ENCODE peak calls at places on chromosomes 5 and 9, in six cellular contexts. One of them, this sample, is unnamed.

GRCh38 chr5:143882520-143882919 is 70.6 kb downstream of the HMHB1 start:
- DNase-seq in foreskin fibroblast: no peak
- DNase-seq in B cell: no peak
- DNase-seq in natural killer cell: no peak
- DNase-seq in right atrium auricular region: no peak
- DNase-seq in AG09309: peak
- DNase-seq in this sample: no peak

GRCh38 chr5:34580983-34581382 is 75.1 kb upstream of the RAI14 start:
- DNase-seq in B cell: no peak
- DNase-seq in natural killer cell: no peak
- DNase-seq in foreskin fibroblast: no peak
- DNase-seq in right atrium auricular region: no peak
- DNase-seq in AG09309: no peak
- DNase-seq in this sample: no peak

GRCh38 chr9:109036744-109037680 is 23.7 kb upstream of the CTNNAL1 start:
- DNase-seq in foreskin fibroblast: no peak
- DNase-seq in AG09309: no peak
- DNase-seq in B cell: no peak
- DNase-seq in natural killer cell: no peak
- DNase-seq in right atrium auricular region: no peak
- DNase-seq in this sample: no peak

GRCh38 chr9:85258823-85259370 is 482.9 kb downstream of the AGTPBP1 start:
- DNase-seq in B cell: no peak
- DNase-seq in right atrium auricular region: peak
- DNase-seq in foreskin fibroblast: peak
- DNase-seq in natural killer cell: no peak
- DNase-seq in AG09309: peak
- DNase-seq in this sample: peak

GRCh38 chr9:86098793-86099694 is at the start of gene GOLM1:
- DNase-seq in right atrium auricular region: no peak
- DNase-seq in natural killer cell: peak
- DNase-seq in B cell: no peak
- DNase-seq in foreskin fibroblast: peak
- DNase-seq in AG09309: no peak
- DNase-seq in this sample: peak

GRCh38 chr9:4674783-4675182 is 4.6 kb upstream of the CDC37L1 start:
- DNase-seq in right atrium auricular region: no peak
- DNase-seq in B cell: no peak
- DNase-seq in AG09309: peak
- DNase-seq in foreskin fibroblast: peak
- DNase-seq in natural killer cell: no peak
- DNase-seq in this sample: no peak

GRCh38 chr5:431001-431710 is 11.8 kb upstream of the EXOC3 start:
- DNase-seq in B cell: no peak
- DNase-seq in natural killer cell: no peak
- DNase-seq in foreskin fibroblast: no peak
- DNase-seq in right atrium auricular region: no peak
- DNase-seq in AG09309: no peak
- DNase-seq in this sample: peak

GRCh38 chr5:135985946-135986345 is 31.2 kb upstream of the LECT2 start:
- DNase-seq in B cell: no peak
- DNase-seq in natural killer cell: no peak
- DNase-seq in AG09309: no peak
- DNase-seq in right atrium auricular region: no peak
- DNase-seq in foreskin fibroblast: no peak
- DNase-seq in this sample: no peak

GRCh38 chr5:84304591-84304990 is 80.1 kb downstream of the EDIL3 start:
- DNase-seq in AG09309: no peak
- DNase-seq in natural killer cell: no peak
- DNase-seq in foreskin fibroblast: no peak
- DNase-seq in B cell: no peak
- DNase-seq in right atrium auricular region: no peak
- DNase-seq in this sample: no peak

GRCh38 chr5:130141689-130142320 is 237.5 kb downstream of the CHSY3 start:
- DNase-seq in right atrium auricular region: no peak
- DNase-seq in foreskin fibroblast: peak
- DNase-seq in B cell: no peak
- DNase-seq in natural killer cell: no peak
- DNase-seq in AG09309: no peak
- DNase-seq in this sample: peak

DNA sequence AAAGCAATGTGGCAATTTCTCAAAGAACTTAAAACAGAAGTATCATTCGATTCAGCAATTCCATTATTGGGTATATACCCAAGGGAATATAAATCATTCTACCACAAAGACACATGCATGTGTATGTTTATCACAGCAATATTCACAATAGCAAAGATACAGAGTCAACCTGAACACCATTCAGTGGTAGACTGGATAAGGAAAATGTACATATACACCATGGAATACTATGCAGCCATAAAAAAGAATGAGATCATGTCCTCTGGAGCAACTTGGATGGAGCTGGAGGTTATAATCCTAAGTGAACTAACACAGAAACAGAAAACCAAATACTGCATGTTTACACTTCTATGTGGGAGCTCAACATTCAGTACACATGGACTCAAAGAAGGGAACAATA is 21.4 kb upstream of the FYB1 start:
- DNase-seq in B cell: no peak
- DNase-seq in foreskin fibroblast: no peak
- DNase-seq in natural killer cell: no peak
- DNase-seq in right atrium auricular region: no peak
- DNase-seq in AG09309: no peak
- DNase-seq in this sample: no peak
- TF ChIP-seq CTCF in B cell: no peak
- TF ChIP-seq CTCF in foreskin fibroblast: no peak
- TF ChIP-seq CTCF in natural killer cell: no peak
- TF ChIP-seq CTCF in right atrium auricular region: no peak
- TF ChIP-seq CTCF in AG09309: no peak
- TF ChIP-seq CTCF in this sample: no peak

DNA sequence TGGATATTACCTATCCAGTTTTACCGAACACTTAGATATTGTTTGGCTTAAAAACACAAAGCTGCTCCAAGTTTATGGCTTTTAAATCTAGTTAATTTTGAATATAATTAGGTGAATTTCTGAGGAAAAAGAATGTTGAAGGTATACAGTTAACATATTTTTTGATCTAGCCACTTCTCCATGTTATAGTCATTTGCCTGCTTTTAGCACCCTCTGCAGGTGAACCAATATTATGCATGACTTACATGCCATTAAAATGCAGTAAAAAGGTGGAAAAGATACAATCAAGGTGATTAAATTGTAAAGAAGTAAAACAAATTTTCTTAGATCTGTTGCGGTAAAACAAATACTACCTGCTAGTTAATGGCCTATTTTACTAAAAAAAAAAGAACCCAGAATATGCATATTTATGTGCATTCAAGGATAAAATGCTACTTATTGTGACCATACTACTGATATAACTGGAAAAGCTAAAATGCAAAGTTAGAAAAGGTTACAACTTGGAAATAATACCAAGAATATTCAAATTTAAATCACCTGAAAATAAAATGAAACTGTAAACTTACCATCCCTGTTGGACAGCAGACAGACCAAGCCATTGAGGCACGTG is 132.1 kb downstream of the AP3B1 start:
- DNase-seq in right atrium auricular region: no peak
- DNase-seq in foreskin fibroblast: peak
- DNase-seq in AG09309: peak
- DNase-seq in natural killer cell: no peak
- DNase-seq in B cell: no peak
- DNase-seq in this sample: peak
- TF ChIP-seq CTCF in right atrium auricular region: peak
- TF ChIP-seq CTCF in foreskin fibroblast: peak
- TF ChIP-seq CTCF in AG09309: peak
- TF ChIP-seq CTCF in natural killer cell: peak
- TF ChIP-seq CTCF in B cell: peak
- TF ChIP-seq CTCF in this sample: no peak

DNA sequence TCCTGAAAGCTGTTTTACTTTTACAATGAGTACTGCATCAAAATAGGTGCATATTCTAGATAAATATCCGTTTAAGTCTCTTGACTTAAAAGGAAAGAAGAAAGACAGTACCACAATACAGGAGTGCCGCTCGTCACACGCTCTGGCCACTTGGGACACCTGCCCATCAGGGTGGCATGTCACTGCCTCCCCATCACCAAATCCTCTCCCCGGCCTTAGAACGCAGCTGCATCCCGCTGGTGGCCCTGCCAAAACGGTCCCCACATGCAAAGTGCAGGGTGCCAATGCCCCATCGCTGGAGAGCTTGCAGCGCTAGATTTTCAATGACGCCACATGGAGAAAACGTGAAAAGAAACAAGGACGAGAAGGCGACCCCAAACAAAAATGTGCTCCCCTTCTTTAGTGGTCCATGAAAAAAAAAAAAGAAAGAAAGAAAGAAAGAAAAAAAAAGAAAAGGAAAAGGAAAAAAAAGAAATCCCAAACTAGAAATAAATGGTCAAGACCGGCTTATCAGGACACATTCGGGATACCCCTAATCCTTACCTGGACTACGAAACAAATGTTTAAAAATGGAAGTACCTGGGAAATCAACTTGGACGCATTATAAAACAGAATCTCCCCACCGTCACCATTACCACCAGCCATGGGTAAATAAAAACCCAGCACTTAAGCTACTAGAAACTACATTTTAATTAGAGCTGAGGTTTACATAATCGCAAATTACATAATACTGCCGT is 1.1 kb downstream of the ANKH start:
- DNase-seq in AG09309: no peak
- DNase-seq in B cell: peak
- DNase-seq in foreskin fibroblast: no peak
- DNase-seq in right atrium auricular region: no peak
- DNase-seq in natural killer cell: no peak
- DNase-seq in this sample: no peak
- TF ChIP-seq CTCF in AG09309: peak
- TF ChIP-seq CTCF in B cell: peak
- TF ChIP-seq CTCF in foreskin fibroblast: no peak
- TF ChIP-seq CTCF in right atrium auricular region: no peak
- TF ChIP-seq CTCF in natural killer cell: no peak
- TF ChIP-seq CTCF in this sample: no peak

DNA sequence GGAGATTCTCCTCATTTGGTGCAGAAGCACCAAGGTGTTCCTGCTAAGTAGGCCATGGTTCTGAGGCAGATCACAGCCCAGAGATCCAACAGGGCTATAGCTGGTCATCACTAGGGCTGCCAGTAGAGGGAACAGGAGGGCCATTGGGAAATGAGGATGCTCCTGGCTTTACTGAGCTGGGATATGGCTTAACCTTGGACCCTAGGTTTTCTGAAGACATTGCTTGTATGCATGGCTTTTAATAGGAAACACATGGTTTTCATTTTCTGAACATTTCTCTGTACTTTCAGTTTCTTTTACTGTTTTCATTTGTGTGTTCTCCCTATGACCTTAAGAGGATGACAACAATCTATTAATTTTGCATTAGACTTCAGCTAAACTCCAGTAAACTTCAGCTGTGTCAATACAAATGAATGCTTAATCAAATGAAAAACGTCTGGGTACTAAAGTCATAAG is at the start of gene IFNW1:
- DNase-seq in foreskin fibroblast: peak
- DNase-seq in B cell: no peak
- DNase-seq in natural killer cell: no peak
- DNase-seq in right atrium auricular region: no peak
- DNase-seq in AG09309: no peak
- DNase-seq in this sample: peak
- TF ChIP-seq CTCF in foreskin fibroblast: peak
- TF ChIP-seq CTCF in B cell: no peak
- TF ChIP-seq CTCF in natural killer cell: no peak
- TF ChIP-seq CTCF in right atrium auricular region: no peak
- TF ChIP-seq CTCF in AG09309: peak
- TF ChIP-seq CTCF in this sample: no peak

DNA sequence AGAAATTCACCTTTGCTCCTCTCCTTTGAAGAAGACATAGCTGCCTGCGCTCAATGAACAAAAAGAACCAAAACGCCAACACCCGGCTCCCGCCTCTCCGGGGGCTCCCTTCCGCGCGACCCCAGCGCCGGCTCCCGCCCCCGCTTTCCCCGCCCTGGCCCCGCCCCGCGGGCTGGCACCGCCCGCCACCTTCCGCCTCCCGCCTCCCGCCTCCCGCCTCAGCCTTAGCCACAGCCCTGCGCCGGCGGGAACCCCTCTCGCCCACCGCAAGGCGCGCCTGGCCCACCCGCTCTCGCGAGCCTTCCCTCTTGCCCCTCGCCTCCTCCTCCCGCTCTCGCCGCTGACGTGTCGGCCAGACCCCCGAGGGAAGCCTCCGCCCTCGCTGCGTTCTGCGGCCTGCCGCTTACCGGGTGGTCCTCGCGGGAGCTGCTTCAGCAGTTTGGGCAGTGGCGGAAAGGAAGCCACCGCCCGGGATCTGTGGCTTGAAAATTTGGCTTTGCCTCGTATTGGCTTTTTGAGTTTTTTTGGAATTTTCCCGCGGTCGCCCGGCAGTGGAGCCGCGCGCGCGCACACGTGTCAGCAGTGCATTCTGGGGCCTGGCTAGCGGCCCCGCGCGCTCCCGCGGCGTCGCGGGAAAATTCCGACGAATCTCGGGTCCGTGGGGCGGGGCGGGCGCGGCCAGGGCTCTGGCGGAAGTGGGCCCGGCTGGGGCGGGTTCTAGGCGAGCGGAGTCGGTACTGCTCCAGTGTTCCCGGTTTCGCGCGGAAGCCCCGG is at the start of gene FANCC:
- DNase-seq in foreskin fibroblast: peak
- DNase-seq in natural killer cell: peak
- DNase-seq in right atrium auricular region: peak
- DNase-seq in B cell: peak
- DNase-seq in AG09309: no peak
- DNase-seq in this sample: peak
- TF ChIP-seq CTCF in foreskin fibroblast: no peak
- TF ChIP-seq CTCF in natural killer cell: no peak
- TF ChIP-seq CTCF in right atrium auricular region: peak
- TF ChIP-seq CTCF in B cell: no peak
- TF ChIP-seq CTCF in AG09309: no peak
- TF ChIP-seq CTCF in this sample: no peak

GRCh38 chr9:110837401-110838005 is 168.9 kb downstream of the MUSK start:
- DNase-seq in B cell: no peak
- DNase-seq in AG09309: no peak
- DNase-seq in right atrium auricular region: no peak
- DNase-seq in foreskin fibroblast: no peak
- DNase-seq in natural killer cell: no peak
- DNase-seq in this sample: no peak

GRCh38 chr9:110842976-110843375 is 174.4 kb downstream of the MUSK start:
- DNase-seq in right atrium auricular region: no peak
- DNase-seq in AG09309: no peak
- DNase-seq in natural killer cell: no peak
- DNase-seq in B cell: no peak
- DNase-seq in foreskin fibroblast: no peak
- DNase-seq in this sample: no peak

GRCh38 chr9:110844121-110844520 is 175.5 kb downstream of the MUSK start:
- DNase-seq in foreskin fibroblast: no peak
- DNase-seq in natural killer cell: no peak
- DNase-seq in B cell: no peak
- DNase-seq in AG09309: no peak
- DNase-seq in right atrium auricular region: no peak
- DNase-seq in this sample: no peak

GRCh38 chr9:110847661-110848060 is 179.1 kb downstream of the MUSK start:
- DNase-seq in B cell: no peak
- DNase-seq in right atrium auricular region: no peak
- DNase-seq in natural killer cell: no peak
- DNase-seq in AG09309: no peak
- DNase-seq in foreskin fibroblast: no peak
- DNase-seq in this sample: no peak

GRCh38 chr9:110842169-110842568 is 173.6 kb downstream of the MUSK start:
- DNase-seq in B cell: no peak
- DNase-seq in foreskin fibroblast: no peak
- DNase-seq in right atrium auricular region: no peak
- DNase-seq in natural killer cell: no peak
- DNase-seq in AG09309: no peak
- DNase-seq in this sample: no peak
- TF ChIP-seq CTCF in B cell: no peak
- TF ChIP-seq CTCF in foreskin fibroblast: no peak
- TF ChIP-seq CTCF in right atrium auricular region: no peak
- TF ChIP-seq CTCF in natural killer cell: no peak
- TF ChIP-seq CTCF in AG09309: no peak
- TF ChIP-seq CTCF in this sample: no peak

GRCh38 chr9:91750343-91750742 is 199.7 kb downstream of the ROR2 start:
- DNase-seq in foreskin fibroblast: peak
- DNase-seq in right atrium auricular region: no peak
- DNase-seq in AG09309: no peak
- DNase-seq in B cell: no peak
- DNase-seq in natural killer cell: no peak
- DNase-seq in this sample: no peak
- TF ChIP-seq CTCF in foreskin fibroblast: peak
- TF ChIP-seq CTCF in right atrium auricular region: no peak
- TF ChIP-seq CTCF in AG09309: no peak
- TF ChIP-seq CTCF in B cell: no peak
- TF ChIP-seq CTCF in natural killer cell: no peak
- TF ChIP-seq CTCF in this sample: no peak